ENCODE peak calls at places on chromosomes 3 and 15, in nine cellular contexts. B is HCT116, K is WTC11, Z is NB4, Y is H1, H is endothelial cell of umbilical vein, W is A549, C is K562, N is SK-N-SH. J is an unnamed sample.
A peak's percentile ranks its signal among the peaks of the same experiment; 100 is the strongest.

GRCh38 chr3:136151219-136151618 is 44.9 kb downstream of the MSL2 start:
- DNase-seq in B (no peak), K (no peak), Z (no peak), Y (no peak), H (no peak), W (no peak), C (no peak), N (no peak), J (no peak)

GRCh38 chr3:50582083-50582482 is 12.8 kb downstream of the HEMK1 start:
- DNase-seq in B (no peak), K (no peak), Z (no peak), Y (no peak), H (no peak), W (no peak), C (no peak), N (no peak), J (no peak)

GRCh38 chr15:72786244-72786641 is 2.7 kb upstream of the ADPGK start:
- DNase-seq in B (no peak), K (no peak), Z (no peak), Y (no peak), H (no peak), W (no peak), C (no peak), N (no peak), J (no peak)

GRCh38 chr3:170397579-170398177 is 21.0 kb upstream of the CLDN11 start:
- DNase-seq in B (no peak), K (no peak), Z (no peak), Y (no peak), H (no peak), W (peak; percentile 22), C (no peak), N (no peak), J (no peak)

GRCh38 chr3:111913163-111913763 is 54.2 kb downstream of the PHLDB2 start:
- DNase-seq in B (no peak), K (no peak), Z (no peak), Y (no peak), H (no peak), W (no peak), C (no peak), N (no peak), J (no peak)

GRCh38 chr15:98043160-98044059 is 82.9 kb downstream of the ARRDC4 start:
- DNase-seq in B (no peak), K (no peak), Z (no peak), Y (no peak), H (no peak), W (no peak), C (no peak), N (peak; percentile 3), J (peak; percentile 2)

GRCh38 chr3:142645236-142645793 is 49.1 kb downstream of the PLS1 start:
- DNase-seq in B (peak; percentile 41), K (no peak), Z (no peak), Y (no peak), H (peak; percentile 54), W (peak; percentile 53), C (no peak), N (no peak), J (peak; percentile 51)

GRCh38 chr15:78327442-78327841 is 12.7 kb upstream of the CRABP1 start:
- DNase-seq in B (no peak), K (no peak), Z (peak; percentile 29), Y (no peak), H (no peak), W (no peak), C (no peak), N (no peak), J (no peak)

DNA sequence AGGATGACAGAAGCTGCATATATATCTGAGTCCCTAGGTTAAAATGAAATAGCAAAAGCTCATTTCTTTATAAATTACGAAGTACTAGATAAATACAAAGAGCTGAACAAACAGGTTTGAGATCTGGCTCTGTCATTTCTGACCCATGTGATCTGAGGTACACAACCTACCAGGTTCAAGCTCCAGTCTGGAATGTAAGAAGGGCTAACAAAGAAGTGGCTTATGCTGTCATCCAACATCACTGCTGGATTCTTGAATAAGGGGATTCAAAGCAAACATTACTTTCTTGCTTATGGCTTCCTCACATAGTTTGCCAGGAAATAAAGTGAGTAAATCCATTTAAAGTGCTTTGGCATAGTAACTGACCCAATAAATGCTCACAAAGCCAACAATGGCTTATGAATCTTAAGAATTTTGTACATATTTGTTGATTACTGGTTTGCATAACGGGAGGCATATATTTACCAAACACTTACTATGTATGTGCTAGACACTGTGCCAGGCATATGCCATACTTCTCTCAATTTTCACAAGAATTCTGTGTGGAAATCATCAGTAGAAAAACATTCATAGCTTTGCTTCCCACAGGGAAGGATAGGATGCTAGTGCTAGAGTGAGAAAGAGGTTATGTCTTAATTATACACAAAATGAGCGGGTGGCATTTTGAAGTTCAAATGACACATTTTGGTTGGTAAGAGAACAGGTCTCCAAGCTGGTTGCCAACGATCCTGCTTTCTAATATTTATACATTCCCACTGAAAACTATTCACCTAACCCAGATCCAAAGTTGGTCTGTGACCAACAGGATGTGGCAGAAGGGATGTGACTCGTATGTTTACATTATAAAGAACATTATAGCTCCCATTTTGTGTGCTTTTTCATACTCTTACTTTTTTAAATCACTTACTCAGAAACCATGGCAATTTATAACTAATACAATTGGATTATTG is 38.7 kb upstream of the CSPG5 start:
- DNase-seq in B (no peak), K (no peak), Z (no peak), Y (no peak), H (peak; percentile 67), W (no peak), C (no peak), N (no peak), J (peak; percentile 6)
- TF ChIP-seq MAX in B (no peak), K (no peak), Z (no peak), Y (no peak), H (no peak), W (no peak), C (no peak), N (no peak), J (no peak)

DNA sequence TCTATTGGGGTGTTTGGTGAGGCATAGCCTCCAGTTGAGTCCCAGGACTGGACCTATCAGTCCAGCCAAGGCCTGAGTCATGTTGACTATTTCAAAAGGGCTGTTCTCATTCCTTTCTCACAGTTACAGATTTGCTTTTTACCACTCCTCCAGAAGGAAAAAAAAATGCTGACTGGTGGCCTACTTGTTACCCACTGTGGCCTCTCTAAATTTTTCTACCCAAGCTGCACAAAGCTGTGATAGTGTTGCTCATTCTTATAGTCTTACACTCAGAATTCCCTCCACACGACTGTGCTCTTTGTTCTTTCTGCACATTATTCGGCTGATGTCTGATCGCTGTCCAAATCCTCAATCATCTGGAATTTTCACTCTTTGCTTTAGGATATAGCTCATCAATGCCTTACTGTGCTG is 1142.2 kb downstream of the IGSF11 start:
- DNase-seq in B (no peak), K (no peak), Z (no peak), Y (no peak), H (no peak), W (no peak), C (no peak), N (no peak), J (no peak)
- TF ChIP-seq MAX in B (no peak), K (no peak), Z (no peak), Y (no peak), H (no peak), W (no peak), C (no peak), N (no peak), J (no peak)

GRCh38 chr15:67241132-67241855 is 13.2 kb downstream of the AAGAB start:
- DNase-seq in B (no peak), K (no peak), Z (no peak), Y (no peak), H (no peak), W (no peak), C (no peak), N (no peak), J (no peak)

GRCh38 chr15:67240235-67241131 is 14.0 kb downstream of the AAGAB start:
- DNase-seq in B (peak; percentile 21), K (no peak), Z (peak; percentile 18), Y (no peak), H (peak; percentile 16), W (peak; percentile 57), C (no peak), N (peak; percentile 57), J (peak; percentile 13)

GRCh38 chr15:67244966-67245478 is 9.4 kb downstream of the AAGAB start:
- DNase-seq in B (no peak), K (no peak), Z (no peak), Y (no peak), H (no peak), W (no peak), C (no peak), N (no peak), J (no peak)

GRCh38 chr15:67248106-67248505 is 6.4 kb downstream of the AAGAB start:
- DNase-seq in B (no peak), K (no peak), Z (no peak), Y (no peak), H (no peak), W (no peak), C (no peak), N (no peak), J (no peak)

DNA sequence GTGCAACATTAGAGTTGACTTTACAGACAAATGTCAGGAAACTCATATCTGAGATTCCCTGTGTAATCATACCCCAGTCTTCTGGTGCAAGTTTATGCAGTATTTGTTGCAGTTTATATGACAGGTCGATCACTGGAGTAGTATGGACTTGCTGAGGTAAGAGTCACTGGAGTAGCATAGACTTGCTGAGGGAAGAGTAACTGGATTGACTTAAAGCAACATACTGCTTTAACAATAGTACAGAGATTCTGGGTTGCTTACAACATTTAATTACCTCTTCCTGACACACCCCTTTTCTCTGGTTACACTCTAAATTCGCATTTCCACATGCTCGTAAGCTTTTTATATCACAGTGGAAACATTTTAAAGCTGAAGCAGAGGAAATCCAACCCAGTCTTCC is 11.8 kb downstream of the AAGAB start:
- DNase-seq in B (no peak), K (no peak), Z (peak; percentile 57), Y (no peak), H (peak; percentile 32), W (no peak), C (no peak), N (no peak), J (no peak)
- TF ChIP-seq MAX in B (no peak), K (no peak), Z (no peak), Y (no peak), H (no peak), W (no peak), C (no peak), N (no peak), J (no peak)

GRCh38 chr15:93042691-93043378 is 46.2 kb downstream of the RGMA start:
- DNase-seq in B (no peak), K (no peak), Z (no peak), Y (no peak), H (no peak), W (no peak), C (no peak), N (no peak), J (no peak)

GRCh38 chr15:93045191-93045785 is 43.7 kb downstream of the RGMA start:
- DNase-seq in B (no peak), K (no peak), Z (no peak), Y (no peak), H (no peak), W (no peak), C (no peak), N (no peak), J (no peak)

GRCh38 chr15:93042211-93042610 is 46.8 kb downstream of the RGMA start:
- DNase-seq in B (no peak), K (no peak), Z (no peak), Y (no peak), H (no peak), W (no peak), C (no peak), N (no peak), J (no peak)

GRCh38 chr15:93044301-93045190 is 44.5 kb downstream of the RGMA start:
- DNase-seq in B (no peak), K (no peak), Z (no peak), Y (no peak), H (no peak), W (no peak), C (no peak), N (no peak), J (no peak)

GRCh38 chr15:93043621-93044300 is 45.2 kb downstream of the RGMA start:
- DNase-seq in B (no peak), K (no peak), Z (peak; percentile 73), Y (no peak), H (no peak), W (no peak), C (peak; percentile 52), N (no peak), J (no peak)
- TF ChIP-seq MAX in B (no peak), K (no peak), Z (no peak), Y (no peak), H (no peak), W (no peak), C (no peak), N (no peak), J (no peak)

J was measured in HepG2.